ENCODE peak calls at places on chromosomes 2 and 18, in four cellular contexts. J is A549, K is tibial artery, X is kidney. A is an unnamed sample.

GRCh38 chr2:109264595-109265328 is 135.8 kb downstream of the SH3RF3 start:
- DNase-seq in K (peak; percentile 38), J (no peak), X (no peak), A (no peak)

GRCh38 chr2:241636983-241637232 is at the start of gene THAP4:
- DNase-seq in X (peak; percentile 92), K (peak; percentile 31), J (no peak), A (peak; percentile 68)

GRCh38 chr2:235562065-235562747 is 68.4 kb downstream of the AGAP1 start:
- DNase-seq in K (no peak), X (no peak), J (no peak), A (no peak)

GRCh38 chr2:102975996-102976636 is 214.3 kb downstream of the TMEM182 start:
- DNase-seq in X (no peak), J (peak; percentile 55), K (no peak), A (peak; percentile 66)

GRCh38 chr18:79772108-79772864 is 25.5 kb upstream of the KCNG2 start:
- DNase-seq in J (no peak), K (no peak), X (no peak), A (no peak)

GRCh38 chr2:219551863-219552381 is 8.1 kb downstream of the TMEM198 start:
- DNase-seq in J (no peak), X (no peak), K (no peak), A (no peak)

GRCh38 chr2:131419447-131419846 is 55.5 kb upstream of the RAB6D start:
- DNase-seq in K (no peak), J (no peak), X (no peak), A (no peak)

GRCh38 chr2:70541481-70542020 is 12.1 kb downstream of the TGFA start:
- DNase-seq in J (no peak), X (no peak), K (no peak), A (no peak)

GRCh38 chr2:57146951-57147350 is 899.7 kb upstream of the VRK2 start:
- DNase-seq in K (no peak), X (no peak), J (no peak), A (no peak)

GRCh38 chr2:32811696-32812095 is 135.1 kb upstream of the LTBP1 start:
- DNase-seq in X (no peak), J (no peak), K (no peak), A (no peak)

GRCh38 chr2:189210250-189211075 is 30.9 kb upstream of the COL5A2 start:
- DNase-seq in J (peak; percentile 89), K (peak; percentile 51), X (no peak), A (no peak)

GRCh38 chr2:224971214-224971613 is 71.1 kb downstream of the DOCK10 start:
- DNase-seq in J (no peak), X (peak; percentile 92), K (no peak), A (no peak)

GRCh38 chr2:135037831-135038230 is 9.4 kb downstream of the MAP3K19 start:
- DNase-seq in J (no peak), X (no peak), K (no peak), A (no peak)

GRCh38 chr2:174004900-174005605 is 39.9 kb upstream of the SP3 start:
- DNase-seq in J (no peak), X (no peak), K (peak; percentile 79), A (no peak)

GRCh38 chr2:235161565-235161964 is 209.7 kb downstream of the SH3BP4 start:
- DNase-seq in J (no peak), X (no peak), K (no peak), A (no peak)

GRCh38 chr18:62758591-62758990 is 43.2 kb downstream of the PHLPP1 start:
- DNase-seq in J (no peak), K (no peak), X (no peak), A (no peak)

GRCh38 chr2:84894758-84895520 is 10.5 kb upstream of the TMSB10 start:
- DNase-seq in X (no peak), J (no peak), K (no peak), A (no peak)

GRCh38 chr2:216652566-216652965 is 19.3 kb downstream of the IGFBP2 start:
- DNase-seq in J (no peak), X (no peak), K (no peak), A (no peak)

GRCh38 chr18:41410007-41410406 is 545.0 kb upstream of the PIK3C3 start:
- DNase-seq in X (no peak), K (no peak), J (no peak), A (no peak)

GRCh38 chr2:234091432-234091879 is 41.0 kb downstream of the SPP2 start:
- DNase-seq in J (peak; percentile 24), K (no peak), X (no peak), A (no peak)

GRCh38 chr2:240464514-240465241 is 29.2 kb downstream of the GPC1 start:
- DNase-seq in X (peak; percentile 68), K (no peak), J (no peak), A (peak; percentile 3)

GRCh38 chr2:203905661-203906060 is 30.9 kb upstream of the ICOS start:
- DNase-seq in K (no peak), J (no peak), X (no peak), A (no peak)

GRCh38 chr18:79328917-79329316 is 66.8 kb upstream of the NFATC1 start:
- DNase-seq in J (no peak), X (no peak), K (no peak), A (no peak)

GRCh38 chr18:21741511-21742322 is 1.1 kb downstream of the MIB1 start:
- DNase-seq in K (peak; percentile 27), J (peak; percentile 4), X (peak; percentile 82), A (peak; percentile 44)
- TF ChIP-seq CTCF in K (no peak), J (no peak), X (no peak), A (no peak)

DNA sequence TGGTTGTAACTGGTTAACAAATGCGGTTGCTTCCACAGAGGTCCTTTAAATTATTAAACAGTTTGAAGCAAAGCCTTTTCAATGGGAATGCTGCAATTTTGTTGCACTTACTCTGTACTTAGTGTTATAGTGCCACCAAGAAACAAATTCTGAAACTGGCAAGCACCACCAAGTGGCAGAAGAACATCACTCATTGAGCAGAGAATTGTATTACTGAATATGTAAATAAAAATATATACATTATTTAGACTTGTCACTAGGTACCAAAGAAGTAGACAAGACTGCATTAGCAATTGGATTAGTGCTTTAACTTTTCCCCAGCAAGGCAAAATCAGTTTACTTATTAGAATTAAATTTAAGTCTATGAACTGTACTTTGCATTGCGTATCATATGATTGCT is 2.7 kb upstream of the TMEFF2 start:
- DNase-seq in X (no peak), K (no peak), J (peak; percentile 13), A (no peak)
- TF ChIP-seq CTCF in X (no peak), K (no peak), J (peak; percentile 42), A (no peak)

DNA sequence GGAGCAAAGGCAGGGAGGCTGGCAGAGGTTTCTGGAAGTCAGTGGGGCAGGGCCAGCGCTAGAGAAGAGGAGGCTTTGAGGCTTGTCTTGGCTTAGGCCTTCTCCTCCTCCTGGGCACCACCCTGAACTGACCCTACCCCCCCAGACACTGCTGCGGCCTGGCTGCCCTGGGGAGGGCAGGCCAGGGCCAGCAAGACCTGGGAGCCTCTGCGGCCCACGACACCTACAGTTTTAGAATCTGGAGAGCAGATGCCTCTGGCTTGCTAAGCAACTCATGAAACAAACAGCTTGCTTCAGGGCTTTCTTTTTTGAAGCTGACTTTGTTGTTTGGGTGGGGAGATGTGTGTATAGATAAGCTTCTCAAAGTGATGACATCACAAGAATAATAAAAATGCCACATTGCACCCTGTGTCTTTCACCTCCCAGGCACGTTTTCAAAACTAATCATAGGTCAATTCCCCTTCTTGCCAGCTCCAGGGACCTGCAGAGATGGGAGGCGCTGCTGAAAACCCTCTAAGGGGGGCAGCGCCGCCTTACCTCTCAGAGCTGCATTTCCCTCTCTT is 46.2 kb upstream of the SMAD7 start:
- DNase-seq in J (peak; percentile 91), K (no peak), X (peak; percentile 55), A (no peak)
- TF ChIP-seq CTCF in J (no peak), K (no peak), X (no peak), A (no peak)

GRCh38 chr2:36633470-36634092 is 35.6 kb upstream of the FEZ2 start:
- DNase-seq in X (no peak), K (no peak), J (no peak), A (no peak)
- TF ChIP-seq CTCF in X (no peak), K (no peak), J (no peak), A (no peak)